ENCODE peak calls at places on chromosomes 6 and 20, in five cellular contexts. One of them, this sample, is unnamed.

GRCh38 chr20:61295726-61296628 is 43.9 kb downstream of the CDH4 start:
- DNase-seq in activated T-helper 9 cell treated with anti-CD3 and anti-CD28 coated beads, Interleukin-2, amount 50 U/mL, for 16 hours: no peak
- DNase-seq in hepatocyte: no peak
- DNase-seq in CD8-positive, alpha-beta memory T cell: no peak
- DNase-seq in NCI-H2171 treated with DMSO at 0.1 percent for 48 hours: no peak
- DNase-seq in this sample: no peak

GRCh38 chr6:106614592-106615301 is 14.6 kb downstream of the RTN4IP1 start:
- DNase-seq in NCI-H2171 treated with DMSO at 0.1 percent for 48 hours: no peak
- DNase-seq in hepatocyte: no peak
- DNase-seq in activated T-helper 9 cell treated with anti-CD3 and anti-CD28 coated beads, Interleukin-2, amount 50 U/mL, for 16 hours: no peak
- DNase-seq in CD8-positive, alpha-beta memory T cell: no peak
- DNase-seq in this sample: no peak

GRCh38 chr20:22833851-22834250 is 201.3 kb upstream of the SSTR4 start:
- DNase-seq in hepatocyte: peak
- DNase-seq in activated T-helper 9 cell treated with anti-CD3 and anti-CD28 coated beads, Interleukin-2, amount 50 U/mL, for 16 hours: no peak
- DNase-seq in NCI-H2171 treated with DMSO at 0.1 percent for 48 hours: no peak
- DNase-seq in CD8-positive, alpha-beta memory T cell: no peak
- DNase-seq in this sample: no peak

GRCh38 chr20:38084425-38084951 is 50.9 kb downstream of the RPRD1B start:
- DNase-seq in hepatocyte: peak
- DNase-seq in activated T-helper 9 cell treated with anti-CD3 and anti-CD28 coated beads, Interleukin-2, amount 50 U/mL, for 16 hours: no peak
- DNase-seq in NCI-H2171 treated with DMSO at 0.1 percent for 48 hours: no peak
- DNase-seq in CD8-positive, alpha-beta memory T cell: no peak
- DNase-seq in this sample: no peak

GRCh38 chr6:16278048-16278724 is 39.8 kb downstream of the GMPR start:
- DNase-seq in activated T-helper 9 cell treated with anti-CD3 and anti-CD28 coated beads, Interleukin-2, amount 50 U/mL, for 16 hours: no peak
- DNase-seq in NCI-H2171 treated with DMSO at 0.1 percent for 48 hours: no peak
- DNase-seq in hepatocyte: peak
- DNase-seq in CD8-positive, alpha-beta memory T cell: no peak
- DNase-seq in this sample: no peak

GRCh38 chr20:49877254-49877990 is 37.9 kb downstream of the SPATA2 start:
- DNase-seq in CD8-positive, alpha-beta memory T cell: no peak
- DNase-seq in NCI-H2171 treated with DMSO at 0.1 percent for 48 hours: no peak
- DNase-seq in hepatocyte: no peak
- DNase-seq in activated T-helper 9 cell treated with anti-CD3 and anti-CD28 coated beads, Interleukin-2, amount 50 U/mL, for 16 hours: no peak
- DNase-seq in this sample: no peak

GRCh38 chr6:157314705-157315321 is 8.5 kb downstream of the TMEM242 start:
- DNase-seq in CD8-positive, alpha-beta memory T cell: no peak
- DNase-seq in activated T-helper 9 cell treated with anti-CD3 and anti-CD28 coated beads, Interleukin-2, amount 50 U/mL, for 16 hours: no peak
- DNase-seq in hepatocyte: peak
- DNase-seq in NCI-H2171 treated with DMSO at 0.1 percent for 48 hours: no peak
- DNase-seq in this sample: peak

GRCh38 chr6:110364364-110364763 is 6.2 kb upstream of the METTL24 start:
- DNase-seq in CD8-positive, alpha-beta memory T cell: no peak
- DNase-seq in hepatocyte: no peak
- DNase-seq in NCI-H2171 treated with DMSO at 0.1 percent for 48 hours: no peak
- DNase-seq in activated T-helper 9 cell treated with anti-CD3 and anti-CD28 coated beads, Interleukin-2, amount 50 U/mL, for 16 hours: no peak
- DNase-seq in this sample: no peak

GRCh38 chr6:111030008-111031006 is 48.5 kb downstream of the RPF2 start:
- DNase-seq in NCI-H2171 treated with DMSO at 0.1 percent for 48 hours: peak
- DNase-seq in activated T-helper 9 cell treated with anti-CD3 and anti-CD28 coated beads, Interleukin-2, amount 50 U/mL, for 16 hours: no peak
- DNase-seq in CD8-positive, alpha-beta memory T cell: no peak
- DNase-seq in hepatocyte: peak
- DNase-seq in this sample: no peak

GRCh38 chr20:20360464-20360863 is 7.4 kb upstream of the INSM1 start:
- DNase-seq in NCI-H2171 treated with DMSO at 0.1 percent for 48 hours: peak
- DNase-seq in hepatocyte: peak
- DNase-seq in activated T-helper 9 cell treated with anti-CD3 and anti-CD28 coated beads, Interleukin-2, amount 50 U/mL, for 16 hours: no peak
- DNase-seq in CD8-positive, alpha-beta memory T cell: no peak
- DNase-seq in this sample: peak

GRCh38 chr6:84835340-84835739 is 70.9 kb upstream of the TBX18 start:
- DNase-seq in NCI-H2171 treated with DMSO at 0.1 percent for 48 hours: no peak
- DNase-seq in activated T-helper 9 cell treated with anti-CD3 and anti-CD28 coated beads, Interleukin-2, amount 50 U/mL, for 16 hours: no peak
- DNase-seq in hepatocyte: no peak
- DNase-seq in CD8-positive, alpha-beta memory T cell: no peak
- DNase-seq in this sample: no peak

GRCh38 chr6:114342086-114342825 is 567 bp downstream of the HS3ST5 start:
- DNase-seq in hepatocyte: peak
- DNase-seq in NCI-H2171 treated with DMSO at 0.1 percent for 48 hours: peak
- DNase-seq in CD8-positive, alpha-beta memory T cell: no peak
- DNase-seq in activated T-helper 9 cell treated with anti-CD3 and anti-CD28 coated beads, Interleukin-2, amount 50 U/mL, for 16 hours: no peak
- DNase-seq in this sample: no peak

GRCh38 chr6:134111062-134111677 is 58.7 kb upstream of the SLC2A12 start:
- DNase-seq in NCI-H2171 treated with DMSO at 0.1 percent for 48 hours: peak
- DNase-seq in activated T-helper 9 cell treated with anti-CD3 and anti-CD28 coated beads, Interleukin-2, amount 50 U/mL, for 16 hours: no peak
- DNase-seq in hepatocyte: peak
- DNase-seq in CD8-positive, alpha-beta memory T cell: peak
- DNase-seq in this sample: peak

GRCh38 chr6:105363100-105363754 is 39.7 kb downstream of the PREP start:
- DNase-seq in CD8-positive, alpha-beta memory T cell: no peak
- DNase-seq in NCI-H2171 treated with DMSO at 0.1 percent for 48 hours: peak
- DNase-seq in hepatocyte: peak
- DNase-seq in activated T-helper 9 cell treated with anti-CD3 and anti-CD28 coated beads, Interleukin-2, amount 50 U/mL, for 16 hours: no peak
- DNase-seq in this sample: no peak

GRCh38 chr6:24667378-24667803 is 514 bp downstream of the ACOT13 start:
- DNase-seq in hepatocyte: peak
- DNase-seq in CD8-positive, alpha-beta memory T cell: no peak
- DNase-seq in NCI-H2171 treated with DMSO at 0.1 percent for 48 hours: peak
- DNase-seq in activated T-helper 9 cell treated with anti-CD3 and anti-CD28 coated beads, Interleukin-2, amount 50 U/mL, for 16 hours: no peak
- DNase-seq in this sample: peak

GRCh38 chr6:3455490-3456394 is 1.1 kb downstream of the SLC22A23 start:
- DNase-seq in NCI-H2171 treated with DMSO at 0.1 percent for 48 hours: no peak
- DNase-seq in hepatocyte: peak
- DNase-seq in activated T-helper 9 cell treated with anti-CD3 and anti-CD28 coated beads, Interleukin-2, amount 50 U/mL, for 16 hours: no peak
- DNase-seq in CD8-positive, alpha-beta memory T cell: no peak
- DNase-seq in this sample: no peak

GRCh38 chr6:127457444-127458064 is 1.6 kb downstream of the KIAA0408 start:
- DNase-seq in NCI-H2171 treated with DMSO at 0.1 percent for 48 hours: no peak
- DNase-seq in hepatocyte: no peak
- DNase-seq in CD8-positive, alpha-beta memory T cell: no peak
- DNase-seq in activated T-helper 9 cell treated with anti-CD3 and anti-CD28 coated beads, Interleukin-2, amount 50 U/mL, for 16 hours: no peak
- DNase-seq in this sample: no peak

GRCh38 chr6:3228791-3229565 is 1.5 kb upstream of the TUBB2B start:
- DNase-seq in NCI-H2171 treated with DMSO at 0.1 percent for 48 hours: peak
- DNase-seq in CD8-positive, alpha-beta memory T cell: peak
- DNase-seq in activated T-helper 9 cell treated with anti-CD3 and anti-CD28 coated beads, Interleukin-2, amount 50 U/mL, for 16 hours: no peak
- DNase-seq in hepatocyte: peak
- DNase-seq in this sample: peak

GRCh38 chr6:149008741-149009140 is 261.9 kb downstream of the UST start:
- DNase-seq in NCI-H2171 treated with DMSO at 0.1 percent for 48 hours: no peak
- DNase-seq in CD8-positive, alpha-beta memory T cell: no peak
- DNase-seq in activated T-helper 9 cell treated with anti-CD3 and anti-CD28 coated beads, Interleukin-2, amount 50 U/mL, for 16 hours: no peak
- DNase-seq in hepatocyte: no peak
- DNase-seq in this sample: no peak

GRCh38 chr6:45543298-45544235 is 165.8 kb upstream of the SUPT3H start:
- DNase-seq in NCI-H2171 treated with DMSO at 0.1 percent for 48 hours: no peak
- DNase-seq in CD8-positive, alpha-beta memory T cell: no peak
- DNase-seq in hepatocyte: no peak
- DNase-seq in activated T-helper 9 cell treated with anti-CD3 and anti-CD28 coated beads, Interleukin-2, amount 50 U/mL, for 16 hours: no peak
- DNase-seq in this sample: no peak

GRCh38 chr6:147205690-147206600 is 1.7 kb downstream of the STXBP5 start:
- DNase-seq in CD8-positive, alpha-beta memory T cell: no peak
- DNase-seq in NCI-H2171 treated with DMSO at 0.1 percent for 48 hours: no peak
- DNase-seq in hepatocyte: no peak
- DNase-seq in activated T-helper 9 cell treated with anti-CD3 and anti-CD28 coated beads, Interleukin-2, amount 50 U/mL, for 16 hours: no peak
- DNase-seq in this sample: no peak

GRCh38 chr6:103675807-103676406 is 1183.8 kb downstream of the HACE1 start:
- DNase-seq in CD8-positive, alpha-beta memory T cell: no peak
- DNase-seq in hepatocyte: peak
- DNase-seq in NCI-H2171 treated with DMSO at 0.1 percent for 48 hours: no peak
- DNase-seq in activated T-helper 9 cell treated with anti-CD3 and anti-CD28 coated beads, Interleukin-2, amount 50 U/mL, for 16 hours: no peak
- DNase-seq in this sample: no peak

GRCh38 chr6:116313377-116313776 is 33.6 kb upstream of the TSPYL1 start:
- DNase-seq in NCI-H2171 treated with DMSO at 0.1 percent for 48 hours: no peak
- DNase-seq in CD8-positive, alpha-beta memory T cell: no peak
- DNase-seq in activated T-helper 9 cell treated with anti-CD3 and anti-CD28 coated beads, Interleukin-2, amount 50 U/mL, for 16 hours: no peak
- DNase-seq in hepatocyte: no peak
- DNase-seq in this sample: no peak

GRCh38 chr6:12009180-12009748 is 2.8 kb upstream of the HIVEP1 start:
- DNase-seq in activated T-helper 9 cell treated with anti-CD3 and anti-CD28 coated beads, Interleukin-2, amount 50 U/mL, for 16 hours: no peak
- DNase-seq in CD8-positive, alpha-beta memory T cell: no peak
- DNase-seq in NCI-H2171 treated with DMSO at 0.1 percent for 48 hours: no peak
- DNase-seq in hepatocyte: no peak
- DNase-seq in this sample: no peak

GRCh38 chr6:163883946-163884345 is 469.4 kb downstream of the QKI start:
- DNase-seq in CD8-positive, alpha-beta memory T cell: no peak
- DNase-seq in NCI-H2171 treated with DMSO at 0.1 percent for 48 hours: no peak
- DNase-seq in hepatocyte: no peak
- DNase-seq in activated T-helper 9 cell treated with anti-CD3 and anti-CD28 coated beads, Interleukin-2, amount 50 U/mL, for 16 hours: no peak
- DNase-seq in this sample: no peak

GRCh38 chr20:46990017-46990810 is 95.6 kb downstream of the EYA2 start:
- DNase-seq in CD8-positive, alpha-beta memory T cell: no peak
- DNase-seq in activated T-helper 9 cell treated with anti-CD3 and anti-CD28 coated beads, Interleukin-2, amount 50 U/mL, for 16 hours: no peak
- DNase-seq in NCI-H2171 treated with DMSO at 0.1 percent for 48 hours: no peak
- DNase-seq in hepatocyte: no peak
- DNase-seq in this sample: peak

GRCh38 chr20:20551409-20551808 is 161.0 kb downstream of the RALGAPA2 start:
- DNase-seq in activated T-helper 9 cell treated with anti-CD3 and anti-CD28 coated beads, Interleukin-2, amount 50 U/mL, for 16 hours: no peak
- DNase-seq in CD8-positive, alpha-beta memory T cell: no peak
- DNase-seq in hepatocyte: no peak
- DNase-seq in NCI-H2171 treated with DMSO at 0.1 percent for 48 hours: peak
- DNase-seq in this sample: no peak

GRCh38 chr6:25311251-25311910 is 32.2 kb downstream of the CARMIL1 start:
- DNase-seq in NCI-H2171 treated with DMSO at 0.1 percent for 48 hours: no peak
- DNase-seq in hepatocyte: peak
- DNase-seq in activated T-helper 9 cell treated with anti-CD3 and anti-CD28 coated beads, Interleukin-2, amount 50 U/mL, for 16 hours: no peak
- DNase-seq in CD8-positive, alpha-beta memory T cell: no peak
- DNase-seq in this sample: no peak

GRCh38 chr6:69792292-69792691 is 4.5 kb downstream of the LMBRD1 start:
- DNase-seq in NCI-H2171 treated with DMSO at 0.1 percent for 48 hours: no peak
- DNase-seq in hepatocyte: no peak
- DNase-seq in CD8-positive, alpha-beta memory T cell: no peak
- DNase-seq in activated T-helper 9 cell treated with anti-CD3 and anti-CD28 coated beads, Interleukin-2, amount 50 U/mL, for 16 hours: no peak
- DNase-seq in this sample: no peak

GRCh38 chr6:137283940-137284910 is 65.0 kb upstream of the IFNGR1 start:
- DNase-seq in hepatocyte: no peak
- DNase-seq in activated T-helper 9 cell treated with anti-CD3 and anti-CD28 coated beads, Interleukin-2, amount 50 U/mL, for 16 hours: no peak
- DNase-seq in NCI-H2171 treated with DMSO at 0.1 percent for 48 hours: no peak
- DNase-seq in CD8-positive, alpha-beta memory T cell: no peak
- DNase-seq in this sample: no peak

GRCh38 chr6:170584954-170585498 is 589 bp upstream of the PDCD2 start:
- DNase-seq in NCI-H2171 treated with DMSO at 0.1 percent for 48 hours: no peak
- DNase-seq in CD8-positive, alpha-beta memory T cell: no peak
- DNase-seq in activated T-helper 9 cell treated with anti-CD3 and anti-CD28 coated beads, Interleukin-2, amount 50 U/mL, for 16 hours: no peak
- DNase-seq in hepatocyte: peak
- DNase-seq in this sample: peak

GRCh38 chr20:63057133-63058117 is 50.7 kb upstream of the BHLHE23 start:
- DNase-seq in NCI-H2171 treated with DMSO at 0.1 percent for 48 hours: peak
- DNase-seq in CD8-positive, alpha-beta memory T cell: no peak
- DNase-seq in hepatocyte: no peak
- DNase-seq in activated T-helper 9 cell treated with anti-CD3 and anti-CD28 coated beads, Interleukin-2, amount 50 U/mL, for 16 hours: no peak
- DNase-seq in this sample: no peak

This sample was measured in CD4-positive, CD25-positive, alpha-beta regulatory T cell.